ENCODE peak calls at places on chromosomes 12 and 14, in five cellular contexts. H is naive thymus-derived CD4-positive, alpha-beta T cell; N is CD8-positive, alpha-beta memory T cell; G is fibroblast of lung; P is mesenchymal stem cell. Y is an unnamed sample.
A peak's percentile ranks its signal among the peaks of the same experiment; 100 is the strongest.

GRCh38 chr12:45648070-45648469 is 81.4 kb upstream of the ARID2 start:
- DNase-seq in H (no peak), N (no peak), G (no peak), P (no peak), Y (no peak)

GRCh38 chr12:69097619-69098368 is 141.6 kb upstream of the CPSF6 start:
- DNase-seq in H (no peak), N (no peak), G (peak; percentile 86), P (no peak), Y (peak; percentile 52)

GRCh38 chr12:113220593-113221180 is 577 bp upstream of the TPCN1 start:
- DNase-seq in H (no peak), N (no peak), G (no peak), P (no peak), Y (no peak)

GRCh38 chr14:90426663-90427062 is 29.8 kb downstream of the CALM1 start:
- DNase-seq in H (no peak), N (no peak), G (peak; percentile 36), P (peak; percentile 15), Y (peak; percentile 69)

GRCh38 chr12:71438670-71439361 is 782 bp upstream of the LGR5 start:
- DNase-seq in H (no peak), N (no peak), G (peak; percentile 19), P (peak; percentile 42), Y (peak; percentile 21)

GRCh38 chr14:89681086-89682018 is 264.3 kb upstream of the FOXN3 start:
- DNase-seq in H (peak; percentile 50), N (peak; percentile 19), G (no peak), P (no peak), Y (no peak)

GRCh38 chr14:64656986-64657385 is 47.2 kb upstream of the PLEKHG3 start:
- DNase-seq in H (no peak), N (no peak), G (no peak), P (no peak), Y (no peak)

GRCh38 chr12:54368709-54369596 is 4.7 kb upstream of the GPR84 start:
- DNase-seq in H (peak; percentile 67), N (peak; percentile 76), G (peak; percentile 77), P (peak; percentile 89), Y (peak; percentile 85)

GRCh38 chr14:106436310-106436905 is 910.0 kb downstream of the TMEM121 start:
- DNase-seq in H (peak; percentile 41), N (peak; percentile 48), G (no peak), P (no peak), Y (no peak)

GRCh38 chr12:85558684-85559083 is 277.5 kb downstream of the RASSF9 start:
- DNase-seq in H (no peak), N (no peak), G (no peak), P (no peak), Y (no peak)

GRCh38 chr12:108063192-108063591 is 65.9 kb upstream of the WSCD2 start:
- DNase-seq in H (no peak), N (no peak), G (no peak), P (no peak), Y (peak; percentile 36)

GRCh38 chr14:105646175-105646574 is 119.8 kb downstream of the TMEM121 start:
- DNase-seq in H (no peak), N (no peak), G (no peak), P (no peak), Y (no peak)

GRCh38 chr14:40309124-40309523 is 876.9 kb upstream of the FBXO33 start:
- DNase-seq in H (no peak), N (no peak), G (no peak), P (no peak), Y (no peak)

GRCh38 chr12:63985456-63985855 is 141.0 kb downstream of the SRGAP1 start:
- DNase-seq in H (no peak), N (no peak), G (no peak), P (no peak), Y (no peak)

GRCh38 chr12:104414581-104415305 is 42.0 kb upstream of the CHST11 start:
- DNase-seq in H (no peak), N (no peak), G (peak; percentile 53), P (no peak), Y (no peak)

GRCh38 chr12:120138366-120138765 is 21.8 kb upstream of the RAB35 start:
- DNase-seq in H (no peak), N (no peak), G (no peak), P (no peak), Y (no peak)

GRCh38 chr12:2170376-2170775 is 117.6 kb downstream of the CACNA1C start:
- DNase-seq in H (no peak), N (no peak), G (peak; percentile 74), P (peak; percentile 33), Y (no peak)

GRCh38 chr14:55127491-55127951 is 1.5 kb upstream of the LGALS3 start:
- DNase-seq in H (no peak), N (no peak), G (peak; percentile 83), P (peak; percentile 24), Y (no peak)

GRCh38 chr12:102216086-102216691 is 18.6 kb upstream of the PMCH start:
- DNase-seq in H (no peak), N (no peak), G (peak; percentile 63), P (peak; percentile 90), Y (peak; percentile 55)

GRCh38 chr14:72503271-72503670 is 390.6 kb downstream of the DPF3 start:
- DNase-seq in H (no peak), N (no peak), G (no peak), P (no peak), Y (no peak)

GRCh38 chr14:59273737-59274136 is 85.3 kb downstream of the DAAM1 start:
- DNase-seq in H (no peak), N (no peak), G (no peak), P (no peak), Y (no peak)

GRCh38 chr14:59277659-59278058 is 89.2 kb downstream of the DAAM1 start:
- DNase-seq in H (no peak), N (no peak), G (no peak), P (no peak), Y (no peak)

GRCh38 chr14:59276235-59276634 is 87.8 kb downstream of the DAAM1 start:
- DNase-seq in H (no peak), N (no peak), G (no peak), P (no peak), Y (no peak)

GRCh38 chr14:59274991-59275391 is 86.5 kb downstream of the DAAM1 start:
- DNase-seq in H (no peak), N (no peak), G (peak; percentile 57), P (no peak), Y (no peak)

GRCh38 chr14:59275668-59276067 is 87.2 kb downstream of the DAAM1 start:
- DNase-seq in H (no peak), N (no peak), G (peak; percentile 94), P (peak; percentile 69), Y (peak; percentile 89)
- H3K4me1 ChIP-seq in H (no peaks in the 10 kb centered on the region), N (no peaks in the 10 kb centered on the region), G (peaks cover 40% of the 10 kb centered on the region), P (peaks cover 7% of the 10 kb centered on the region), Y (peaks cover 43% of the 10 kb centered on the region)

GRCh38 chr14:75257241-75257640 is 21.4 kb upstream of the FOS start:
- DNase-seq in H (no peak), N (no peak), G (peak; percentile 28), P (peak; percentile 50), Y (peak; percentile 72)
- H3K4me1 ChIP-seq in H (peaks cover 16% of the 10 kb centered on the region), N (peaks cover 24% of the 10 kb centered on the region), G (peaks cover 7% of the 10 kb centered on the region), P (peaks cover 10% of the 10 kb centered on the region), Y (peaks cover 35% of the 10 kb centered on the region)

GRCh38 chr14:68785817-68786490 is 6.9 kb downstream of the ZFP36L1 start:
- DNase-seq in H (no peak), N (peak; percentile 57), G (peak; percentile 75), P (peak; percentile 81), Y (peak; percentile 23)
- H3K4me1 ChIP-seq in H (peaks cover 66% of the 10 kb centered on the region), N (peaks cover 83% of the 10 kb centered on the region), G (peaks cover 19% of the 10 kb centered on the region), P (peaks cover 49% of the 10 kb centered on the region), Y (peaks cover 47% of the 10 kb centered on the region)

GRCh38 chr12:50925342-50925651 is 27.0 kb upstream of the HIGD1C start:
- DNase-seq in H (no peak), N (no peak), G (no peak), P (no peak), Y (no peak)

GRCh38 chr12:50927356-50927755 is 25.0 kb upstream of the HIGD1C start:
- DNase-seq in H (no peak), N (no peak), G (no peak), P (no peak), Y (peak; percentile 6)

GRCh38 chr12:50927766-50928224 is 24.5 kb upstream of the HIGD1C start:
- DNase-seq in H (no peak), N (no peak), G (no peak), P (no peak), Y (no peak)

GRCh38 chr12:50925920-50926319 is 26.4 kb upstream of the HIGD1C start:
- DNase-seq in H (no peak), N (no peak), G (no peak), P (no peak), Y (no peak)

DNA sequence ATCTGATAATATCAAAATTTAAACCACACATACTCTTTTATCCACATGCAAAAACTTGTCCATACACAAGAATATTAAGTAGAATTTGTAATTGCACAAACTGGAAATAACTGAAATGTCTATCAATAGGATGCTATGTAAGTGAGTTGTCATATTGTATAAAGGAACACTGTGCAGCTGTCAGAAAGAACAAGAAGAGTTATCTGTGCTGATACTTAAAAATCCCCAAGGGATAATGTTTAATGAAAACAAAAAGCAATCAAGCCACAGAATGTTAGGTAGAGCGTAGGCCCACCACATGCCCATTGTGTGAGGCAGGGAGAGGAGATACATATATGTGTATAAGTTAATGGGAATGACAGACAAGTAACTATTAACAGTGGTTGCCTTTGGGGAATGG is 25.9 kb upstream of the HIGD1C start:
- DNase-seq in H (no peak), N (no peak), G (no peak), P (no peak), Y (peak; percentile 10)
- H3K4me1 ChIP-seq in H (no peaks in the 10 kb centered on the region), N (peaks cover 15% of the 10 kb centered on the region), G (peaks cover 4% of the 10 kb centered on the region), P (peaks cover 8% of the 10 kb centered on the region), Y (peaks cover 24% of the 10 kb centered on the region)

GRCh38 chr12:93743229-93743998 is 66.2 kb downstream of the CRADD start:
- DNase-seq in H (no peak), N (no peak), G (no peak), P (no peak), Y (no peak)
- H3K4me1 ChIP-seq in H (no peaks in the 10 kb centered on the region), N (peaks cover 29% of the 10 kb centered on the region), G (peaks cover 5% of the 10 kb centered on the region), P (no peaks in the 10 kb centered on the region), Y (peaks cover 8% of the 10 kb centered on the region)

GRCh38 chr14:33567736-33568124 is 383.1 kb downstream of the EGLN3 start:
- DNase-seq in H (no peak), N (no peak), G (peak; percentile 81), P (peak; percentile 50), Y (peak; percentile 87)

GRCh38 chr14:33573296-33573695 is 377.6 kb downstream of the EGLN3 start:
- DNase-seq in H (no peak), N (no peak), G (peak; percentile 65), P (no peak), Y (no peak)

GRCh38 chr14:33569844-33570716 is 380.8 kb downstream of the EGLN3 start:
- DNase-seq in H (no peak), N (no peak), G (peak; percentile 82), P (peak; percentile 59), Y (peak; percentile 35)

GRCh38 chr14:33568935-33569579 is 381.8 kb downstream of the EGLN3 start:
- DNase-seq in H (no peak), N (no peak), G (peak; percentile 65), P (peak; percentile 41), Y (peak; percentile 75)

GRCh38 chr14:33570717-33571058 is 380.2 kb downstream of the EGLN3 start:
- DNase-seq in H (no peak), N (no peak), G (no peak), P (no peak), Y (peak; percentile 19)
- H3K4me1 ChIP-seq in H (no peaks in the 10 kb centered on the region), N (no peaks in the 10 kb centered on the region), G (no peaks in the 10 kb centered on the region), P (no peaks in the 10 kb centered on the region), Y (peaks cover 55% of the 10 kb centered on the region)

Y was measured in endothelial cell of umbilical vein.